ENCODE peak calls at places on chromosomes 4 and X, in nine cellular contexts. Y is activated gamma-delta T cell treated with anti-CD3 and anti-CD28 coated beads, Interleukin-2, amount 50 U/mL, for 16 hours; Z is HL-60; W is H4; S is amygdala; U is CD8-positive, alpha-beta memory T cell; G is iPS-NIHi11; D is Ammon's horn; L is frontal cortex. N is an unnamed sample.

GRCh38 chr4:83876047-83876446 is 340.1 kb downstream of the GPAT3 start:
- DNase-seq in Z (no peak), W (no peak), U (no peak), S (no peak), Y (no peak), L (no peak), D (no peak), G (no peak), N (no peak)

GRCh38 chr4:127686656-127687055 is 43.5 kb upstream of the SLC25A31 start:
- DNase-seq in D (no peak), Z (no peak), L (no peak), U (no peak), W (no peak), S (no peak), G (no peak), Y (no peak), N (peak)

GRCh38 chr4:118727360-118727759 is 42.2 kb downstream of the METTL14 start:
- DNase-seq in G (no peak), U (no peak), S (no peak), Z (no peak), Y (no peak), W (no peak), D (no peak), L (no peak), N (no peak)

GRCh38 chrX:44183329-44183728 is 160.1 kb downstream of the EFHC2 start:
- DNase-seq in L (no peak), S (no peak), D (peak), U (no peak), Y (no peak), G (no peak), W (peak), Z (no peak), N (no peak)

GRCh38 chr4:142091085-142091513 is 454.7 kb downstream of the IL15 start:
- DNase-seq in D (no peak), Y (no peak), G (no peak), W (no peak), L (no peak), S (no peak), Z (no peak), U (no peak), N (peak)

GRCh38 chr4:54800831-54801530 is 143.2 kb downstream of the KIT start:
- DNase-seq in L (no peak), Y (no peak), Z (no peak), G (no peak), D (no peak), S (no peak), W (peak), U (no peak), N (no peak)

GRCh38 chr4:185637162-185637875 is 102.0 kb upstream of the PDLIM3 start:
- DNase-seq in L (no peak), Z (no peak), S (no peak), Y (no peak), D (no peak), U (no peak), W (no peak), G (no peak), N (no peak)

GRCh38 chr4:1862055-1862911 is 6.3 kb upstream of the LETM1 start:
- DNase-seq in D (no peak), Z (no peak), S (no peak), W (no peak), L (no peak), Y (no peak), G (no peak), U (peak), N (no peak)

GRCh38 chr4:185399466-185399865 is 2.8 kb downstream of the ANKRD37 start:
- DNase-seq in U (no peak), Y (no peak), Z (no peak), L (no peak), W (no peak), D (peak), S (no peak), G (no peak), N (no peak)

GRCh38 chr4:152220201-152220666 is 315.7 kb downstream of the FBXW7 start:
- DNase-seq in G (no peak), U (no peak), D (no peak), L (no peak), S (no peak), W (peak), Y (no peak), Z (no peak), N (no peak)

GRCh38 chr4:170079981-170080380 is 9.8 kb downstream of the AADAT start:
- DNase-seq in U (no peak), S (no peak), G (no peak), D (no peak), L (no peak), Z (no peak), W (no peak), Y (no peak), N (no peak)

GRCh38 chrX:124033821-124034220 is 72.3 kb downstream of the STAG2 start:
- DNase-seq in L (no peak), U (no peak), Z (no peak), Y (no peak), W (peak), G (no peak), S (no peak), D (no peak), N (no peak)

GRCh38 chr4:107600993-107601392 is 119.0 kb downstream of the PAPSS1 start:
- DNase-seq in Y (no peak), D (no peak), Z (no peak), S (no peak), W (no peak), U (no peak), L (no peak), G (no peak), N (no peak)

GRCh38 chr4:111945014-111945413 is 200.2 kb upstream of the FAM241A start:
- DNase-seq in Y (no peak), U (no peak), Z (no peak), S (no peak), L (no peak), W (no peak), D (no peak), G (peak), N (no peak)

GRCh38 chrX:149365552-149365951 is 139.6 kb downstream of the IDS start:
- DNase-seq in Z (no peak), U (no peak), L (no peak), Y (no peak), S (no peak), D (no peak), W (no peak), G (no peak), N (no peak)

GRCh38 chrX:107272431-107272921 is 66.1 kb downstream of the DNAAF6 start:
- DNase-seq in W (no peak), G (peak), Z (no peak), Y (no peak), L (no peak), S (no peak), D (no peak), U (no peak), N (no peak)

N was measured in kidney glomerular epithelial cell.